ENCODE peak calls at places on chromosomes 3 and 15, in six cellular contexts. K, N, I, V, F and Z are unnamed samples.

GRCh38 chr3:14634763-14635400 is 16.7 kb upstream of the CCDC174 start:
- DNase-seq in K (no peak), I (no peak), N (no peak), V (no peak), F (no peak), Z (no peak)

GRCh38 chr3:141959531-141959920 is 83.1 kb downstream of the ATP1B3 start:
- DNase-seq in I (no peak), V (peak; percentile 15), N (no peak), F (no peak), K (peak; percentile 12), Z (no peak)

GRCh38 chr15:57251308-57251707 is 125.0 kb upstream of the CGNL1 start:
- DNase-seq in I (no peak), V (no peak), K (no peak), F (no peak), N (no peak), Z (no peak)

GRCh38 chr15:74134387-74135027 is 4.1 kb downstream of the ISLR2 start:
- DNase-seq in F (no peak), V (no peak), K (no peak), I (no peak), N (peak; percentile 89), Z (no peak)

GRCh38 chr3:38005076-38006020 is 14.8 kb downstream of the VILL start:
- DNase-seq in K (no peak), F (no peak), V (peak; percentile 93), I (no peak), N (no peak), Z (no peak)

GRCh38 chr15:63371297-63371918 is 10.2 kb downstream of the CA12 start:
- DNase-seq in F (no peak), V (no peak), I (no peak), N (no peak), K (no peak), Z (no peak)

GRCh38 chr3:134464693-134465385 is 20.9 kb downstream of the ANAPC13 start:
- DNase-seq in V (no peak), N (peak; percentile 51), K (no peak), F (no peak), I (no peak), Z (no peak)

GRCh38 chr3:196117809-196118208 is 35.9 kb upstream of the TFRC start:
- DNase-seq in I (no peak), V (no peak), N (no peak), F (no peak), K (no peak), Z (no peak)

GRCh38 chr3:127371846-127372245 is 84.0 kb upstream of the PRR20G start:
- DNase-seq in V (no peak), N (no peak), F (no peak), I (no peak), K (no peak), Z (no peak)

GRCh38 chr15:80567721-80568157 is 127.4 kb upstream of the ABHD17C start:
- DNase-seq in I (peak; percentile 53), V (peak; percentile 72), K (peak; percentile 72), F (no peak), N (no peak), Z (peak; percentile 85)

GRCh38 chr3:30300844-30301243 is 305.6 kb upstream of the TGFBR2 start:
- DNase-seq in F (no peak), K (no peak), N (no peak), V (peak; percentile 43), I (no peak), Z (no peak)

GRCh38 chr3:188707396-188708288 is 464.1 kb upstream of the TPRG1 start:
- DNase-seq in I (no peak), F (no peak), K (no peak), V (peak; percentile 45), N (no peak), Z (no peak)

GRCh38 chr3:77038468-77038927 is 1.4 kb upstream of the ROBO2 start:
- DNase-seq in F (no peak), I (peak; percentile 52), V (peak; percentile 68), N (peak; percentile 72), K (no peak), Z (peak; percentile 76)

GRCh38 chr3:152474585-152474984 is 205.9 kb downstream of the MBNL1 start:
- DNase-seq in N (no peak), F (peak; percentile 60), I (peak; percentile 37), V (peak; percentile 29), K (peak; percentile 43), Z (peak; percentile 42)

GRCh38 chr15:92655178-92655995 is at the start of gene FAM174B:
- DNase-seq in V (no peak), N (peak; percentile 78), F (no peak), K (no peak), I (no peak), Z (peak; percentile 49)

GRCh38 chr15:25742008-25742407 is 121.1 kb downstream of the ATP10A start:
- DNase-seq in I (no peak), N (peak; percentile 40), F (no peak), V (no peak), K (no peak), Z (no peak)

GRCh38 chr15:25741253-25741575 is 121.9 kb downstream of the ATP10A start:
- DNase-seq in I (no peak), K (no peak), F (no peak), N (no peak), V (no peak), Z (no peak)

GRCh38 chr15:25740438-25741252 is 122.5 kb downstream of the ATP10A start:
- DNase-seq in K (no peak), I (no peak), V (no peak), F (no peak), N (peak; percentile 37), Z (no peak)

GRCh38 chr15:25738171-25738792 is 124.8 kb downstream of the ATP10A start:
- DNase-seq in K (no peak), V (no peak), N (no peak), F (no peak), I (no peak), Z (no peak)

GRCh38 chr15:25739687-25740121 is 123.4 kb downstream of the ATP10A start:
- DNase-seq in N (no peak), I (no peak), V (no peak), K (no peak), F (peak; percentile 12), Z (peak; percentile 9)
- TF ChIP-seq YY1 in N (no peak), I (no peak), V (no peak), K (no peak), F (no peak), Z (no peak)

GRCh38 chr15:31262143-31262530 is 64.5 kb upstream of the KLF13 start:
- DNase-seq in K (no peak), F (no peak), V (no peak), N (no peak), I (no peak), Z (no peak)

GRCh38 chr15:31262901-31263671 is 63.5 kb upstream of the KLF13 start:
- DNase-seq in V (no peak), N (peak; percentile 35), K (no peak), F (peak; percentile 84), I (no peak), Z (no peak)

GRCh38 chr15:31264534-31265089 is 62.0 kb upstream of the KLF13 start:
- DNase-seq in V (no peak), N (no peak), K (no peak), F (no peak), I (no peak), Z (no peak)

GRCh38 chr15:31265090-31265870 is 61.4 kb upstream of the KLF13 start:
- DNase-seq in V (peak; percentile 79), F (no peak), I (no peak), K (no peak), N (peak; percentile 44), Z (no peak)

DNA sequence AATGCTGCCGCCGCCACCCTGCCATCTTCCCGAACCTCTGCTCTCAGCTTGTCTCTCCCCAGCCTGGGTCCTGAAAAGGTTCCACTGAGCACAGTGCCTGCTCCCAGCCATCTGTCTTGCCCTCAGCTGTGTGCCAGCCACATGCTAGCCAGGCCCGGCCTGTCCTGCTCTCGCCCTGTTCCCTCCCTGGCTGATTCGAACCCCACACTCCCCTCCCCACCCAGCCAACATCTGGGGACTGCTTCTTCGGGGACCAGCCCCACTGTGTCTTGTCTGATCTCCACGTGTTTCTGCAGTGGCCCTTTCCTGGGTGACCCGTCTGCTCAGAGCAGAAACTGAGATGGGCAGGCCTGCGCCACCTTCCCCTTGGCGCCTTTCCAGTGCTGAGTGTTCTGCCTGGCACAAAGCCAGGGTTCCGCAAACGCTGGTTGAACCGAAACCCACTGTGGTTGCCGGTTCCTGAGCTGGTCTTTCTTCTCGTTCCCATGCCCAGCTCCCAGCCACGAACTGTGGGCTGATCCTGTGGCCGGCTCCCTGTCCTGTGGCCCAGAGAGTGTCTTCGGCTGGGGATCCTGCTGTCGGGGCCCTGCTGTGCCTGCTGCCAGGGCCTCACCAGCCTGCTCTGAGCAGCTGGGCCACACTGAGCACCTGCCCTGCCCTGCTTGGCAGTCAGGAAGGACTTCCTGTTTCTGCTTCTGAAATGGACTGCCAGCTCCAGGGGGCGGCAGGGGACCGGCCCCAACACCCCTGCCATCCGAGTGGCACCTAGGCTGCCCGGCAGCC is 62.7 kb upstream of the KLF13 start:
- DNase-seq in I (no peak), V (no peak), F (peak; percentile 88), N (peak; percentile 41), K (no peak), Z (no peak)
- H3K9ac ChIP-seq in I (no peak overlapping the region), V (no peak overlapping the region), F (peak overlapping the region; percentile 64), N (no peak overlapping the region), K (no peak overlapping the region), Z (no peak overlapping the region)

DNA sequence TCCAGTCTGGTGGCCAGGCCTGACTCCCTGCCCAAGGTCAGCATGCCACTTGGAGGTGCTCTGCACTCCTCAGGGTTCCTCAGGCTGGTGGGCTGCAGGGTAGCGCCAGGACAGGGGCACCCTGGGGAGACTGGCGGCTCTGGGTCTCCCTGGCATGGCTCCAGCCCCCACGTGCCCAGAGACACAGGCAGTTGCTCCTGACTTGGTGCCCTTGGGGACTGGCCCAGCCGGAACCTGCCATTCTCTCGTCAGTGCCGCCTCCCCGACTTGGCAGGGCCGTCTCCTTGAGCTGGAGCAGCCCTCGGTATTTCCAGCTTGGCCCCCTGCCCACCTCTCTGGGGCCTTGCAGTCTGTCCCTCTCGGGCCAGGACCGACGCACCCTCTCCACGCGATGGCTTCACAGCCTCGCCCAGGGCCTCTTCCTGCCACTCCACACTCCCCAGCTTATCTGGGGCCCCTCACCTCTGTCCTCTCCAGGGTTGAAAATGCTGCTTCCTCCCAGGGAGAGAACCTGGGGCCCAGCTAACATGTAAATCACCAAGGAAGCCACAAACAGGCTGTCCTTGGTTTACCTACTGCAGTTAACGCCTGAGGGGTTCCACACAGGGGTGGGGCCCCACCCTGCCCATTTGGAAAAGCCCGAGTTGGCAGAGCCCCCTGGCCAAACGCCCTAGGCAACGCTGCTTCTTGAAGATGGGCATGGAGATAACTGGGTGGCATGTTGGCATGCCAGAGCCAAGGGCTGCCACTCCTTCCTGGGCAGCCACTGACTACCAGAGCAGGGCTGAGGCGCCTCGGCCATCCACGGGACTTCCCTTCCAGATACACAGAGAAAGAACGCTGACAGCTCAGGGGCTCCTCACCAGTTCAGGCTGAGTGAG is 61.4 kb downstream of the SMAD6 start:
- DNase-seq in K (no peak), V (no peak), N (no peak), F (no peak), I (no peak), Z (no peak)
- TF ChIP-seq ZNF274 in K (no peak), V (no peak), N (no peak), F (no peak), I (no peak), Z (no peak)

GRCh38 chr15:71042356-71042922 is 72.8 kb upstream of the THSD4 start:
- DNase-seq in I (no peak), N (no peak), V (no peak), K (no peak), F (no peak), Z (no peak)
- TF ChIP-seq YY1 in I (no peak), N (no peak), V (no peak), K (no peak), F (no peak), Z (no peak)